ENCODE peak calls at places on chromosomes 2 and 18, in seven cellular contexts. J, M, T, O, N, L and A are unnamed samples. For H3K4me1, the result is how much of the 10 kb centered on the place peaks cover.

GRCh38 chr2:134460583-134460998 is 206.7 kb downstream of the MGAT5 start:
- DNase-seq in J (peak), N (peak), O (no peak), M (peak), T (peak), L (peak), A (peak)

GRCh38 chr2:38274286-38275276 is 102.5 kb downstream of the ATL2 start:
- DNase-seq in M (peak), J (peak), T (peak), L (no peak), N (peak), O (peak), A (peak)

GRCh38 chr2:239290618-239291504 is 110.0 kb downstream of the HDAC4 start:
- DNase-seq in L (no peak), J (no peak), M (no peak), T (no peak), O (no peak), N (no peak), A (no peak)

GRCh38 chr18:616380-616995 is 19.7 kb downstream of the CLUL1 start:
- DNase-seq in O (no peak), J (peak), N (peak), T (peak), M (peak), L (no peak), A (no peak)

GRCh38 chr2:211161236-211161635 is 604.8 kb downstream of the CPS1 start:
- DNase-seq in T (no peak), L (no peak), M (no peak), N (no peak), J (no peak), O (no peak), A (no peak)

GRCh38 chr2:170339324-170339723 is 161.4 kb downstream of the MYO3B start:
- DNase-seq in O (no peak), J (no peak), L (no peak), N (no peak), T (no peak), M (peak), A (no peak)

GRCh38 chr2:218618102-218618860 is 10.6 kb downstream of the PLCD4 start:
- DNase-seq in N (peak), M (no peak), J (peak), O (no peak), T (peak), L (no peak), A (no peak)

GRCh38 chr2:108288534-108289106 is at the start of gene SULT1C2:
- DNase-seq in L (peak), J (no peak), M (no peak), T (peak), N (peak), O (no peak), A (peak)

GRCh38 chr2:96324716-96325037 is 440 bp upstream of the ITPRIPL1 start:
- DNase-seq in O (no peak), T (no peak), L (no peak), J (no peak), M (no peak), N (no peak), A (no peak)

GRCh38 chr2:69436594-69436936 is 670 bp downstream of the NFU1 start:
- DNase-seq in M (no peak), N (no peak), T (no peak), J (no peak), L (no peak), O (peak), A (no peak)

GRCh38 chr2:18200771-18201170 is 322.3 kb downstream of the KCNS3 start:
- DNase-seq in L (no peak), N (no peak), J (no peak), M (no peak), O (no peak), T (no peak), A (no peak)

GRCh38 chr2:130807659-130808385 is 28.9 kb upstream of the ARHGEF4 start:
- DNase-seq in O (no peak), L (no peak), T (no peak), M (no peak), J (no peak), N (no peak), A (no peak)

GRCh38 chr18:11785444-11786055 is 65.7 kb upstream of the CHMP1B start:
- DNase-seq in M (no peak), J (no peak), T (no peak), O (no peak), L (no peak), N (no peak), A (no peak)

GRCh38 chr2:102892693-102893290 is 131.0 kb downstream of the TMEM182 start:
- DNase-seq in T (no peak), J (no peak), L (no peak), O (no peak), N (no peak), M (no peak), A (no peak)

GRCh38 chr2:152506843-152507242 is 171.9 kb downstream of the FMNL2 start:
- DNase-seq in N (no peak), L (no peak), T (no peak), J (no peak), O (peak), M (no peak), A (no peak)

GRCh38 chr2:32064021-32064678 is 794 bp downstream of the SPAST start:
- DNase-seq in L (no peak), N (no peak), O (no peak), T (no peak), J (peak), M (peak), A (no peak)

GRCh38 chr18:41624461-41624860 is 330.6 kb upstream of the PIK3C3 start:
- DNase-seq in J (no peak), T (no peak), M (no peak), L (no peak), O (no peak), N (no peak), A (no peak)

GRCh38 chr18:78986018-78986481 is 6.4 kb downstream of the SALL3 start:
- DNase-seq in L (peak), M (peak), J (peak), N (peak), T (peak), O (no peak), A (no peak)

GRCh38 chr2:100601661-100602060 is 38.9 kb downstream of the PDCL3 start:
- DNase-seq in N (no peak), T (no peak), O (no peak), M (no peak), L (no peak), J (no peak), A (no peak)

GRCh38 chr2:54984476-54984875 is 65.8 kb downstream of the RTN4 start:
- DNase-seq in M (no peak), O (no peak), N (no peak), T (no peak), L (no peak), J (no peak), A (no peak)

GRCh38 chr18:2846638-2847340 is at the start of gene EMILIN2:
- DNase-seq in T (no peak), O (no peak), L (peak), M (peak), N (no peak), J (peak), A (no peak)

GRCh38 chr2:237885931-237886701 is 26.7 kb downstream of the RAMP1 start:
- DNase-seq in N (no peak), J (peak), O (no peak), L (no peak), M (no peak), T (no peak), A (no peak)

GRCh38 chr2:103656558-103656957 is 894.7 kb downstream of the TMEM182 start:
- DNase-seq in M (peak), O (no peak), T (no peak), J (no peak), N (no peak), L (no peak), A (peak)

GRCh38 chr2:197307933-197308521 is 2.6 kb downstream of the ANKRD44 start:
- DNase-seq in J (no peak), N (no peak), L (no peak), T (no peak), O (no peak), M (no peak), A (no peak)

GRCh38 chr2:146388757-146389156 is 1456.1 kb upstream of the ACVR2A start:
- DNase-seq in M (no peak), J (no peak), O (no peak), L (no peak), T (no peak), N (no peak), A (no peak)

GRCh38 chr2:110834134-110834827 is 101.9 kb downstream of the ACOXL start:
- DNase-seq in J (no peak), O (no peak), N (no peak), T (no peak), M (no peak), L (no peak), A (peak)

GRCh38 chr2:177239934-177240600 is 24.5 kb downstream of the NFE2L2 start:
- DNase-seq in T (no peak), L (no peak), M (no peak), N (no peak), O (peak), J (no peak), A (no peak)

GRCh38 chr2:34578641-34579040 is 979.5 kb upstream of the FAM98A start:
- DNase-seq in L (no peak), J (no peak), N (no peak), O (no peak), M (no peak), T (no peak), A (no peak)

GRCh38 chr18:24544949-24545348 is 84.5 kb downstream of the HRH4 start:
- DNase-seq in M (no peak), J (peak), L (no peak), N (no peak), O (no peak), T (no peak), A (no peak)

GRCh38 chr18:58316943-58317342 is 272.9 kb downstream of the NEDD4L start:
- DNase-seq in O (no peak), M (no peak), L (no peak), N (no peak), T (no peak), J (no peak), A (no peak)

GRCh38 chr2:142805244-142805643 is 72.2 kb upstream of the KYNU start:
- DNase-seq in O (no peak), M (no peak), J (no peak), N (no peak), T (no peak), L (no peak), A (no peak)

GRCh38 chr2:144522741-144523605 is 3.1 kb upstream of the ZEB2 start:
- DNase-seq in M (peak), L (peak), N (no peak), J (peak), O (no peak), T (no peak), A (no peak)

GRCh38 chr2:28680657-28681056 is 71.0 kb upstream of the PPP1CB start:
- DNase-seq in T (no peak), L (no peak), J (no peak), O (no peak), M (no peak), N (no peak), A (no peak)

GRCh38 chr2:218397502-218398436 is 1.9 kb upstream of the CTDSP1 start:
- DNase-seq in M (peak), J (peak), T (peak), L (peak), O (peak), N (peak), A (no peak)

GRCh38 chr18:58788971-58789797 is 75.5 kb upstream of the ZNF532 start:
- DNase-seq in N (peak), J (no peak), O (no peak), M (no peak), T (no peak), L (no peak), A (no peak)

GRCh38 chr2:110993557-110994231 is 127.0 kb upstream of the BCL2L11 start:
- DNase-seq in J (no peak), M (no peak), T (no peak), O (no peak), N (no peak), L (no peak), A (no peak)

DNA sequence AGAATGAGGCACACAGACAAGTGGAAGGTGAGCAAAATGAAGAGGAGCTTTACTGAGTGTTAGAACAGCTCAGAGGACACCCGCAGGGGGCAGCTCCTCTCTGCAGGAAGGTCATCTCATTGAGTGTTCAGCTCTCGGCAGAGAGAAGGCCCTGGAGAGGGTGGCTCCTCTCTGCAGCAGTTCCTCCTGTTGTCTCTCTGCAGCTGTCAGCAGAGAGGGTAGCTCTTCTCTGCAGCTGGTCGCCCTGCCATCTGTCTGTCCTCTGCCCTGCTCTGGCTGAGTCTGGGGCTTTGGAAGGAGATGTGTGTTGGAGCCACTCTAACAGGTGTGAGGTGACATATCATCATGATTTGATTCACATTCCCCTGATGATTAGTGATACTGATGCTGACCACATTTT is 6.8 kb upstream of the SNTG2 start:
- DNase-seq in M (no peak), L (peak), J (no peak), T (no peak), O (no peak), N (no peak), A (no peak)
- H3K9ac ChIP-seq in M (no peak), L (no peak), J (no peak), T (no peak), O (no peak), N (no peak), A (no peak)

GRCh38 chr2:240999001-240999791 is 778 bp downstream of the SNED1 start:
- DNase-seq in M (no peak), N (no peak), T (no peak), J (peak), O (no peak), L (peak), A (no peak)
- TF ChIP-seq YY1 in M (no peak), N (no peak), T (no peak), J (no peak), O (no peak), L (no peak), A (no peak)

GRCh38 chr18:48611785-48612480 is 73.1 kb downstream of the CTIF start:
- DNase-seq in O (no peak), L (no peak), M (no peak), N (peak), T (no peak), J (no peak), A (no peak)

GRCh38 chr18:48609820-48610815 is 71.3 kb downstream of the CTIF start:
- DNase-seq in J (no peak), M (no peak), N (no peak), T (no peak), O (no peak), L (no peak), A (no peak)

GRCh38 chr18:48612511-48612910 is 73.7 kb downstream of the CTIF start:
- DNase-seq in O (no peak), M (no peak), N (no peak), J (no peak), L (no peak), T (no peak), A (no peak)

GRCh38 chr18:48612917-48613316 is 74.1 kb downstream of the CTIF start:
- DNase-seq in J (peak), O (no peak), N (no peak), L (no peak), M (no peak), T (no peak), A (no peak)

DNA sequence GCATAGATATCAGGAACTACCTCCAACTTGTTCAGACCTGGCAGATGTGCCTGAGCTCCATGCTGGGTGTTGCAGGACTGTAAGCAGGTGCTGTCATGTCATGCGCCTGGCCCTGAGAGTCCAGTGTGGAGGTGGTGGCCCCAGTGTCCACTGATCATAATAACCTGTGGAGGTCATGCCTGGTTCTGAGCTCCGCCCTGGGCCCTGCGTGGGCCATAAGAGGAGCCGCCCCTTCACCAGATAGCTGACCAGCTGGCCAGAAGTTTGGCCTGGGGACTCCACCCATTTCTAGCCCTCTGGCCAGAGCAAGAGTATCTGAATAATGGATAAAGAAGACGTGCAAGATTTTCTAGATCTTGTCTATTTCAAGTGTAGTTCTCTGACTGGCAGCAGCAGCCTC is 72.4 kb downstream of the CTIF start:
- DNase-seq in N (no peak), O (no peak), J (no peak), M (no peak), L (no peak), T (no peak), A (no peak)
- H3K4me1 ChIP-seq in N (under half), O (under half), J (under half), M (under half), L (under half), T (under half), A (under half)

GRCh38 chr2:867296-867695 is 83.4 kb upstream of the SNTG2 start:
- DNase-seq in T (no peak), O (no peak), N (no peak), M (no peak), J (no peak), L (no peak), A (no peak)
- H3K9ac ChIP-seq in T (no peak), O (no peak), N (no peak), M (no peak), J (no peak), L (no peak), A (no peak)

GRCh38 chr2:132421198-132421780 is 4.7 kb downstream of the GPR39 start:
- DNase-seq in J (no peak), O (no peak), N (no peak), M (no peak), T (no peak), L (no peak), A (no peak)

GRCh38 chr2:132420776-132421175 is 4.2 kb downstream of the GPR39 start:
- DNase-seq in L (no peak), T (no peak), O (no peak), J (no peak), M (no peak), N (no peak), A (no peak)

GRCh38 chr2:132426621-132427020 is 10.0 kb downstream of the GPR39 start:
- DNase-seq in M (no peak), N (no peak), L (no peak), J (no peak), T (no peak), O (no peak), A (no peak)

GRCh38 chr2:132426033-132426432 is 9.4 kb downstream of the GPR39 start:
- DNase-seq in O (no peak), L (no peak), M (no peak), J (no peak), N (no peak), T (no peak), A (no peak)

GRCh38 chr2:132424526-132425121 is 8.0 kb downstream of the GPR39 start:
- DNase-seq in T (no peak), M (no peak), N (peak), O (no peak), L (no peak), J (no peak), A (no peak)
- TF ChIP-seq YY1 in T (no peak), M (no peak), N (no peak), O (no peak), L (no peak), J (no peak), A (no peak)

GRCh38 chr2:203547356-203547755 is 12.3 kb upstream of the RAPH1 start:
- DNase-seq in J (no peak), L (no peak), O (no peak), N (no peak), T (no peak), M (no peak), A (no peak)
- H3K4me1 ChIP-seq in J (under half), L (under half), O (under half), N (under half), T (under half), M (under half), A (under half)

GRCh38 chr2:65061910-65062339 is 5.7 kb downstream of the CEP68 start:
- DNase-seq in L (no peak), O (no peak), M (no peak), T (no peak), N (no peak), J (no peak), A (no peak)

GRCh38 chr2:65063426-65063825 is 7.2 kb downstream of the CEP68 start:
- DNase-seq in N (no peak), J (peak), O (no peak), L (no peak), T (no peak), M (no peak), A (no peak)

GRCh38 chr2:65062843-65063242 is 6.6 kb downstream of the CEP68 start:
- DNase-seq in N (no peak), L (no peak), T (no peak), M (peak), O (no peak), J (no peak), A (no peak)

GRCh38 chr2:65067806-65068553 is 11.8 kb downstream of the CEP68 start:
- DNase-seq in J (no peak), N (no peak), O (no peak), L (no peak), M (no peak), T (no peak), A (no peak)

DNA sequence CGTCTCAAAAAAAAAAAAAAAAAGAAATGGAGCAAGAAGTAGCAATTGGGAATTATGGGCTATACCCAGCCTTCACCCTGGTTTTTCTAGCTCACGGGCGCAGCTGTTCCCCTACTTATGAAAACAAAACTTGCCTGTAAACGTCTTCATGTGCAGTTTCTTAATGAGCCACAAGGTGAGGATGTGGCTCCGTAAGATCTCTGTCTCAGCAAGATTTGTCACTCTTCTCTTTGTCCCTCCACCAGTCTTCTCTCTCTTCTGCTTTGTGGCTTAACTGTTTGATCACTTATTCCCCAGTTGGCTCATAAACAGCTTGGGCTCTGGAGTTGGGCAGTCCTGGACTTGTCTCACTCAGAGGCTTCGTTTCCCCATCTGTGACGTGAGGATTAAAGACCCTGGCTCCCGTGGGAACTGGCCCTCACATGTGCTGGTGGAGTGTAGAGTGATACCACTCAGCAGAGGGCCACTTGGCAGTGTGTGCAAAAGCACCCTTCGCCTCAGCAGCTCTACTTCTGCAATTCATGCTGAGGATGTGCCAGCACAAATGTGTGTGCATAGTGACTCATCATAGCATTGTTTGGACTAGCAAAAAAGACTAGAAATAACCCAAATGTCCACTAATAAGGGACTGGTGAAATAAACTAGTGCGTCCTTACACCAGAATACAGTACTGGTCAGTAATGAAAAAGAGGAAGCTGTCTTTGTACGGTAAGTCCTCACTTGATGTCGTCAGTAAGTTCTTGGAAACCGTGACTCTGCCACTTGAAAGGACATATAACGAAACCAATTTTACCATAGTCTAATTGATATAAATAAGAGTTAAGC is 8.7 kb downstream of the CEP68 start:
- DNase-seq in J (no peak), M (peak), T (no peak), O (peak), L (no peak), N (peak), A (no peak)
- H3K9ac ChIP-seq in J (peak), M (peak), T (peak), O (no peak), L (no peak), N (no peak), A (no peak)